ENCODE peak calls at places on chromosomes 7 and 10, in nine cellular contexts. N is ovary, T is body of pancreas, A is mammary epithelial cell, H is uterus, Z is left ventricle myocardium inferior, E is A549, Y is OCI-LY7, G is adrenal gland. D is an unnamed sample.
A peak's percentile ranks its signal among the peaks of the same experiment; 100 is the strongest.

GRCh38 chr10:34255075-34255474 is 560.0 kb downstream of the PARD3 start:
- DNase-seq in G (no peak), A (no peak), N (no peak), Z (no peak), H (no peak), T (no peak), E (no peak), Y (no peak), D (no peak)

GRCh38 chr7:96701258-96701657 is 8.4 kb downstream of the SEM1 start:
- DNase-seq in E (no peak), T (no peak), Y (no peak), G (no peak), Z (no peak), H (no peak), N (no peak), A (no peak), D (no peak)

GRCh38 chr10:125231116-125231812 is 70.9 kb upstream of the CTBP2 start:
- DNase-seq in Z (no peak), E (peak; percentile 99), G (peak; percentile 34), A (peak; percentile 84), H (no peak), N (no peak), T (no peak), Y (no peak), D (no peak)

GRCh38 chr10:73076361-73077183 is 20.1 kb downstream of the P4HA1 start:
- DNase-seq in H (peak; percentile 77), E (no peak), G (peak; percentile 74), T (peak; percentile 62), N (peak; percentile 79), Y (peak; percentile 27), A (peak; percentile 29), Z (peak; percentile 47), D (no peak)

GRCh38 chr7:42227523-42227922 is 9.5 kb downstream of the GLI3 start:
- DNase-seq in E (no peak), H (no peak), T (no peak), Z (no peak), G (no peak), A (peak; percentile 56), N (no peak), Y (no peak), D (no peak)

GRCh38 chr10:45473126-45473525 is 99.1 kb downstream of the ALOX5 start:
- DNase-seq in H (no peak), A (no peak), G (no peak), T (peak; percentile 51), E (no peak), N (no peak), Y (no peak), Z (no peak), D (no peak)

GRCh38 chr10:50470798-50471582 is 152.8 kb downstream of the SGMS1 start:
- DNase-seq in G (no peak), Z (no peak), T (no peak), E (no peak), H (no peak), A (peak; percentile 70), Y (no peak), N (no peak), D (no peak)

GRCh38 chr7:907158-907980 is 31.0 kb downstream of the GET4 start:
- DNase-seq in Y (no peak), A (no peak), H (no peak), G (no peak), Z (no peak), N (no peak), T (no peak), E (no peak), D (no peak)

GRCh38 chr10:16787361-16787791 is 29.8 kb downstream of the RSU1 start:
- DNase-seq in E (no peak), Y (no peak), H (no peak), N (no peak), T (no peak), A (no peak), G (no peak), Z (no peak), D (peak; percentile 65)

GRCh38 chr7:17152698-17153097 is 145.8 kb upstream of the AHR start:
- DNase-seq in Y (no peak), Z (no peak), G (peak; percentile 27), H (no peak), A (no peak), T (no peak), N (no peak), E (no peak), D (no peak)

DNA sequence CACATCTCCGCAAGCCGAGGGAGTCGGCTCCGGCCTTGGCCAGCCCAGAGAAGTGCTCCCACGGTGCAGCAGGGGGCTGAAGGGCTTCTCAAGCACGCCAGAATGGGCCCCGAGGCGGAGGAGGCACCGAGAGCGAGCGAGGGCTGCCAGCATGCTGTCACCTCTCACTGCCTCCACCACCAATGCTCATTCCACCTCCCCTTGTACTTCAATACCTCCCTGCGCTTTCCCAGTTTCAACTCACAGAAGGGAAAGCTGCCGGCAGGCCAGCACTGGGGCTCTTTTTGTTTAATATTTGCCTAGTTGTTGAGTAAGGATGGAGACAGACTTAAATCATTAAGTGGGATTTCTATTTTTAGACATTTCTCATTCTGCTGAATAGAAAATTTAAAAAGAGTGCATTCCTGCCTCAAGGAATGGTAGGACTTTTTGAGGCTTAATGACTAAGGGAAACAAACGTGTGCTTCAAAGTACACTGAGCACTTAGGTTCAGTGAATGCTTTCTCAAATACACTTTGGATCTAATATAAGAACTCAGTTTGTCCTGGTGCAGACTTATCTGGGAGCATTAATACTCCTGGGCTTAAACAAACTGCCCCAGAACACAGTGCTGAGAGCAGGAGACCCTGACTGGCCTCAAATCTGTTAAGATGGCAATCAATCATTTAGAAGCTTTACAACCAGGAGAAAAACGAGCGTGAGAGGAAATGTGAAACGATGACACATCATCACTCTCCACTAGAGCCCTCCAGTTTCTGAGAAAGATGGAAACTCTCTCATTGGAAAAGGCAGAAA is 131.2 kb downstream of the RALA start:
- DNase-seq in H (peak; percentile 32), Y (no peak), G (no peak), T (no peak), E (no peak), N (peak; percentile 35), A (peak; percentile 40), Z (no peak), D (no peak)
- H3K4me3 ChIP-seq in H (peak overlapping the region; percentile 0), Y (no peak overlapping the region), G (no peak overlapping the region), T (no peak overlapping the region), E (no peak overlapping the region), N (peak overlapping the region; percentile 22), A (no peak overlapping the region), Z (no peak overlapping the region), D (no peak overlapping the region)

GRCh38 chr10:79353726-79354125 is 6.5 kb downstream of the PPIF start:
- DNase-seq in N (no peak), E (no peak), H (no peak), G (no peak), T (no peak), Y (no peak), A (no peak), Z (no peak), D (no peak)

GRCh38 chr10:79352035-79352595 is 4.8 kb downstream of the PPIF start:
- DNase-seq in A (no peak), T (no peak), H (no peak), G (no peak), N (no peak), Y (no peak), Z (no peak), E (no peak), D (no peak)

GRCh38 chr10:79354141-79354540 is 6.9 kb downstream of the PPIF start:
- DNase-seq in H (no peak), T (no peak), A (no peak), Y (no peak), G (no peak), E (no peak), N (no peak), Z (no peak), D (no peak)

GRCh38 chr10:79354615-79355014 is 7.3 kb downstream of the PPIF start:
- DNase-seq in Z (no peak), A (no peak), N (no peak), G (no peak), Y (no peak), T (no peak), E (no peak), H (no peak), D (no peak)

GRCh38 chr10:79353000-79353406 is 5.7 kb downstream of the PPIF start:
- DNase-seq in H (no peak), E (no peak), G (no peak), Y (no peak), Z (no peak), T (no peak), A (no peak), N (no peak), D (no peak)
- H3K4me1 ChIP-seq in H (peaks cover 6% of the 10 kb centered on the region), E (peaks cover 14% of the 10 kb centered on the region), G (peaks cover 29% of the 10 kb centered on the region), Y (peaks cover 10% of the 10 kb centered on the region), Z (peaks cover 22% of the 10 kb centered on the region), T (peaks cover 30% of the 10 kb centered on the region), A (peaks cover 18% of the 10 kb centered on the region), N (peaks cover 12% of the 10 kb centered on the region), D (peaks cover 16% of the 10 kb centered on the region)

GRCh38 chr10:89503633-89504345 is 31.6 kb downstream of the SLC16A12 start:
- DNase-seq in N (no peak), Y (no peak), G (no peak), T (no peak), Z (no peak), A (peak; percentile 8), E (no peak), H (no peak), D (no peak)
- H3K27ac ChIP-seq in N (no peak overlapping the region), Y (no peak overlapping the region), G (peak overlapping the region; percentile 40), T (peak overlapping the region; percentile 8), Z (peak overlapping the region; percentile 43), A (no peak overlapping the region), E (no peak overlapping the region), H (peak overlapping the region; percentile 22), D (no peak overlapping the region)

GRCh38 chr7:107479303-107479702 is 9.4 kb downstream of the GPR22 start:
- DNase-seq in H (no peak), A (no peak), T (no peak), Y (no peak), E (no peak), N (no peak), G (no peak), Z (no peak), D (no peak)

GRCh38 chr7:107469836-107470416 is at the start of gene GPR22:
- DNase-seq in G (no peak), Y (no peak), N (no peak), H (no peak), Z (no peak), T (no peak), A (no peak), E (no peak), D (no peak)

GRCh38 chr7:107471292-107472070 is 1.6 kb downstream of the GPR22 start:
- DNase-seq in N (no peak), G (no peak), T (no peak), E (no peak), Z (no peak), A (no peak), H (no peak), Y (no peak), D (no peak)

GRCh38 chr7:107472116-107472515 is 2.3 kb downstream of the GPR22 start:
- DNase-seq in T (no peak), E (no peak), Z (no peak), N (no peak), H (no peak), G (no peak), A (no peak), Y (no peak), D (no peak)

DNA sequence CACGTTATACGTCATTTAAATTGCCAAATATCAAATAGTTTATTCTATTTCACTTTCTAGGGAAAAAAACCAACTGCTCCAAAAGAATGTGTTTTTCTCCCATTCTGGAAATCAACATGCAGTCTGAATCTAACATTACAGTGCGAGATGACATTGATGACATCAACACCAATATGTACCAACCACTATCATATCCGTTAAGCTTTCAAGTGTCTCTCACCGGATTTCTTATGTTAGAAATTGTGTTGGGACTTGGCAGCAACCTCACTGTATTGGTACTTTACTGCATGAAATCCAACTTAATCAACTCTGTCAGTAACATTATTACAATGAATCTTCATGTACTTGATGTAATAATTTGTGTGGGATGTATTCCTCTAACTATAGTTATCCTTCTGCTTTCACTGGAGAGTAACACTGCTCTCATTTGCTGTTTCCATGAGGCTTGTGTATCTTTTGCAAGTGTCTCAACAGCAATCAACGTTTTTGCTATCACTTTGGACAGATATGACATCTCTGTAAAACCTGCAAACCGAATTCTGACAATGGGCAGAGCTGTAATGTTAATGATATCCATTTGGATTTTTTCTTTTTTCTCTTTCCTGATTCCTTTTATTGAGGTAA is 4.2 kb downstream of the GPR22 start:
- DNase-seq in A (no peak), T (no peak), H (no peak), G (no peak), E (no peak), N (no peak), Y (no peak), Z (no peak), D (no peak)
- H3K4me3 ChIP-seq in A (no peak overlapping the region), T (no peak overlapping the region), H (no peak overlapping the region), G (no peak overlapping the region), E (no peak overlapping the region), N (no peak overlapping the region), Y (no peak overlapping the region), Z (peak overlapping the region; percentile 61), D (no peak overlapping the region)